ENCODE peak calls at places on chromosomes 3 and 15, in four cellular contexts. F is HTR-8/SVneo, X is WTC11, B is posterior cingulate gyrus. G is an unnamed sample.

GRCh38 chr3:9673082-9673481 is 23.8 kb downstream of the MTMR14 start:
- DNase-seq in F (no peak), X (no peak), B (no peak), G (no peak)

GRCh38 chr3:172156309-172156998 is 117.1 kb downstream of the FNDC3B start:
- DNase-seq in F (no peak), X (peak; percentile 35), B (no peak), G (no peak)

GRCh38 chr3:106249159-106249558 is 380.3 kb upstream of the CBLB start:
- DNase-seq in F (no peak), X (no peak), B (no peak), G (no peak)

GRCh38 chr15:28131946-28132345 is 32.8 kb upstream of the OCA2 start:
- DNase-seq in F (no peak), X (no peak), B (no peak), G (no peak)

GRCh38 chr3:137946341-137946973 is 63.5 kb upstream of the CLDN18 start:
- DNase-seq in F (peak; percentile 47), X (peak; percentile 69), B (no peak), G (peak; percentile 25)

GRCh38 chr15:38551720-38552627 is 12.6 kb downstream of the RASGRP1 start:
- DNase-seq in F (no peak), X (no peak), B (no peak), G (no peak)

GRCh38 chr3:38119802-38120689 is 16.9 kb downstream of the ACAA1 start:
- DNase-seq in F (no peak), X (peak; percentile 1), B (no peak), G (no peak)

GRCh38 chr3:127409421-127410136 is 121.7 kb upstream of the PRR20G start:
- DNase-seq in F (no peak), X (no peak), B (peak; percentile 6), G (no peak)

GRCh38 chr15:78914027-78914764 is 30.6 kb downstream of the CTSH start:
- DNase-seq in F (no peak), X (peak; percentile 52), B (no peak), G (no peak)

GRCh38 chr15:47965297-47965696 is 155.5 kb upstream of the SLC24A5 start:
- DNase-seq in F (no peak), X (no peak), B (no peak), G (no peak)

GRCh38 chr15:49045691-49046112 is 544 bp downstream of the SECISBP2L start:
- DNase-seq in F (no peak), X (no peak), B (no peak), G (peak; percentile 5)

GRCh38 chr3:184460276-184460675 is 80.4 kb downstream of the CHRD start:
- DNase-seq in F (no peak), X (no peak), B (no peak), G (no peak)

GRCh38 chr3:78634316-78634715 is 1133.5 kb downstream of the ROBO1 start:
- DNase-seq in F (peak; percentile 7), X (no peak), B (no peak), G (no peak)

GRCh38 chr15:59364238-59364637 is 8.4 kb downstream of the MYO1E start:
- DNase-seq in F (no peak), X (no peak), B (no peak), G (no peak)

GRCh38 chr3:112372396-112372795 is 39.4 kb downstream of the CD200 start:
- DNase-seq in F (no peak), X (no peak), B (no peak), G (no peak)

GRCh38 chr3:29240248-29240647 is 40.6 kb upstream of the RBMS3 start:
- DNase-seq in F (peak; percentile 54), X (no peak), B (no peak), G (no peak)

GRCh38 chr3:138222888-138223287 is 35.8 kb downstream of the ARMC8 start:
- DNase-seq in F (no peak), X (no peak), B (no peak), G (no peak)

G was measured in H54.